ENCODE peak calls at places on chromosomes 12 and 14, in eight cellular contexts. O is GM23338; M is colonic mucosa; W is lung; E is CD8-positive, alpha-beta T cell; L is aorta; D is AG04450; Y is keratinocyte. H is an unnamed sample.
A peak's percentile ranks its signal among the peaks of the same experiment; 100 is the strongest.

GRCh38 chr12:114221976-114222630 is 183.8 kb downstream of the TBX5 start:
- DNase-seq in E (no peak), W (no peak), O (peak; percentile 55), D (no peak), M (no peak), L (no peak), Y (no peak), H (no peak)

GRCh38 chr14:38257500-38257899 is 1.6 kb upstream of the CLEC14A start:
- DNase-seq in M (no peak), L (no peak), Y (no peak), D (no peak), W (no peak), E (no peak), O (no peak), H (no peak)

GRCh38 chr14:31320216-31320615 is 100.1 kb downstream of the HEATR5A start:
- DNase-seq in L (peak; percentile 56), E (no peak), M (no peak), D (no peak), W (no peak), Y (no peak), O (no peak), H (no peak)

GRCh38 chr12:121240484-121241202 is 30.7 kb downstream of the P2RX4 start:
- DNase-seq in O (peak; percentile 66), E (peak; percentile 100), L (peak; percentile 91), M (peak; percentile 53), D (no peak), Y (no peak), W (peak; percentile 59), H (peak; percentile 85)

GRCh38 chr12:94674835-94675234 is 24.5 kb upstream of the TMCC3 start:
- DNase-seq in O (no peak), W (peak; percentile 37), Y (no peak), E (no peak), L (peak; percentile 78), D (no peak), M (no peak), H (no peak)

GRCh38 chr14:90660865-90661570 is 155.2 kb downstream of the TTC7B start:
- DNase-seq in Y (no peak), E (no peak), O (peak; percentile 50), W (peak; percentile 77), L (no peak), M (peak; percentile 89), D (no peak), H (peak; percentile 33)

GRCh38 chr14:93533437-93533836 is 102.7 kb downstream of the UNC79 start:
- DNase-seq in Y (peak; percentile 95), O (no peak), W (no peak), M (no peak), E (no peak), L (no peak), D (no peak), H (no peak)

GRCh38 chr12:84607170-84607569 is 305.4 kb downstream of the SLC6A15 start:
- DNase-seq in W (no peak), L (no peak), O (no peak), D (no peak), Y (no peak), E (no peak), M (no peak), H (no peak)

GRCh38 chr12:52059582-52060497 is 8.6 kb downstream of the NR4A1 start:
- DNase-seq in Y (no peak), O (no peak), M (no peak), L (no peak), E (no peak), W (no peak), D (no peak), H (no peak)

GRCh38 chr12:122072031-122072970 is 6.3 kb upstream of the MLXIP start:
- DNase-seq in D (no peak), L (peak; percentile 63), Y (no peak), W (no peak), E (no peak), O (no peak), M (peak; percentile 41), H (no peak)

GRCh38 chr12:90172524-90172923 is 463.9 kb upstream of the ATP2B1 start:
- DNase-seq in L (no peak), M (no peak), D (no peak), Y (no peak), E (no peak), O (no peak), W (no peak), H (no peak)

GRCh38 chr14:24838945-24839616 is 205.1 kb upstream of the GZMB start:
- DNase-seq in L (no peak), O (no peak), Y (no peak), E (no peak), M (peak; percentile 68), W (no peak), D (no peak), H (no peak)

GRCh38 chr12:92740421-92740820 is 37.6 kb downstream of the PLEKHG7 start:
- DNase-seq in E (no peak), D (no peak), O (no peak), Y (no peak), W (no peak), L (no peak), M (no peak), H (no peak)

GRCh38 chr12:28237423-28237822 is 47.2 kb downstream of the CCDC91 start:
- DNase-seq in M (no peak), O (peak; percentile 60), Y (no peak), D (no peak), E (no peak), W (no peak), L (no peak), H (no peak)

GRCh38 chr12:71160585-71160984 is 2.8 kb upstream of the TSPAN8 start:
- DNase-seq in M (no peak), Y (no peak), W (no peak), L (no peak), O (no peak), D (no peak), E (no peak), H (no peak)

GRCh38 chr12:115172521-115172920 is 488.5 kb upstream of the TBX3 start:
- DNase-seq in W (no peak), M (no peak), Y (no peak), L (no peak), E (no peak), D (peak; percentile 63), O (no peak), H (no peak)

GRCh38 chr12:11768233-11768965 is 118.9 kb downstream of the ETV6 start:
- DNase-seq in W (no peak), M (peak; percentile 58), O (no peak), D (no peak), L (no peak), E (no peak), Y (no peak), H (no peak)

GRCh38 chr14:36675581-36675980 is 13.9 kb downstream of the PAX9 start:
- DNase-seq in L (no peak), D (no peak), O (no peak), Y (no peak), M (no peak), E (no peak), W (no peak), H (no peak)

GRCh38 chr12:92640686-92641085 is 62.1 kb upstream of the PLEKHG7 start:
- DNase-seq in L (no peak), O (no peak), W (no peak), D (no peak), Y (no peak), E (no peak), M (no peak), H (no peak)

GRCh38 chr12:114846771-114847170 is 162.8 kb upstream of the TBX3 start:
- DNase-seq in O (no peak), M (no peak), E (no peak), Y (no peak), D (no peak), L (no peak), W (no peak), H (no peak)

GRCh38 chr12:133107121-133107520 is 23.0 kb downstream of the ZNF891 start:
- DNase-seq in O (no peak), M (no peak), Y (no peak), D (no peak), L (no peak), W (no peak), E (no peak), H (no peak)
- H3K4me3 ChIP-seq in O (no peak overlapping the region), M (no peak overlapping the region), Y (no peak overlapping the region), D (no peak overlapping the region), L (no peak overlapping the region), W (no peak overlapping the region), E (peak overlapping the region; percentile 31), H (no peak overlapping the region)

DNA sequence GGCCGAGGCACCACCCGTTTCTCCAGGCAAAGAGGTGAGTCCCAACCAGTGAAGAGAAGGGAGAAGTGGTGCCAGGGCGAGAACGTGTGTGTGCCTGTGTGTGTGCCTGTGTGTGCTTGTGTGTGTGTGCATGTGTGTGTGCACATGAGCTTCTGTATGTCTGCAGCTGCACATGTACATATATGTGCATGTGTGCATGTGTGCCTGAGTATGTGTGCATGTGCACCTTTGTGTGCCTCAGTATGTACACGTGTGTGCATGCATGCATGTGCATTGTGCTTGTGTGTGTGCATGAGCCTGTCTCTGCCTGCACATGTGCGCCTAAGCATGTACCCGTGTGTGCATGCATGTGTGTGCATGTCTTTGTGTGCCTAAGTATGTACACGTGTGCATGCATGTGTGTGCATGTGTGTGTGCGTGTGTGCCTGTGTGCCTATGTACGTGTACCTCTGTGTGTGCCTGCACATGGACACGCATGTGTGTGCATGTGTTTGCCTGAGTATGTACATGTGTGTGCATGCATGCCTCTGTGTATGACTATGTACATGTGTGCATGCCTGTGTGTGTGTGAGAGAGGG is 5.9 kb upstream of the GALNT9 start:
- DNase-seq in E (no peak), W (no peak), M (no peak), L (no peak), Y (no peak), D (no peak), O (no peak), H (no peak)
- H3K27me3 ChIP-seq in E (peaks cover 11% of the 10 kb centered on the region), W (no peaks in the 10 kb centered on the region), M (peaks cover 8% of the 10 kb centered on the region), L (no peaks in the 10 kb centered on the region), Y (no peaks in the 10 kb centered on the region), D (peaks cover 2% of the 10 kb centered on the region), O (peaks cover 9% of the 10 kb centered on the region), H (peaks cover 7% of the 10 kb centered on the region)

GRCh38 chr14:74134484-74134883 is 49.7 kb downstream of the LIN52 start:
- DNase-seq in W (no peak), L (no peak), D (no peak), E (no peak), O (no peak), M (no peak), Y (no peak), H (no peak)

GRCh38 chr14:74135386-74135785 is 50.6 kb downstream of the LIN52 start:
- DNase-seq in W (no peak), D (no peak), Y (no peak), O (no peak), L (no peak), M (no peak), E (no peak), H (no peak)

GRCh38 chr14:74133833-74134481 is 49.2 kb downstream of the LIN52 start:
- DNase-seq in D (no peak), E (no peak), L (no peak), O (peak; percentile 7), Y (no peak), M (peak; percentile 24), W (no peak), H (no peak)
- H3K4me3 ChIP-seq in D (no peak overlapping the region), E (no peak overlapping the region), L (no peak overlapping the region), O (no peak overlapping the region), Y (no peak overlapping the region), M (no peak overlapping the region), W (no peak overlapping the region), H (no peak overlapping the region)

DNA sequence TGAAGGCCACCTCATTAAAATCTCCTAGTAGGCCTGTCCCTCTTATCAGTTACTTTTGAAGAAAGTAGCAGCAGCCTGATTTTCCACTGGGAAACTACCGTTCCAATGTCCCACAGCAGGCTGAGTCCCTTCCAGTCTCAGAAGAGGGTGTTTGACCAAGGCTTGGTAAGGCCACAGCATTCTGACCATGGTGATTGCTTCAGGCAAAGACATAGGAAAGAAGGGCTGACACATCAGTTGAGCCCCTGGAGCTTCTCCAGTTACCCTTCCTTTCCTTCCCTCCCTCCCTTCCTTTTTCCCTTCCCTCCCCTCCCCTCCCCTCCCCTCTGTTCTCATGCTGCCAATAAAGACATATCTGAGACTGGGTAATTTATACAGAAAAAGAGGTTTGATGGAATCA is 234.3 kb upstream of the NOS1 start:
- DNase-seq in W (no peak), O (no peak), Y (no peak), L (no peak), D (no peak), E (no peak), M (no peak), H (no peak)
- H3K27me3 ChIP-seq in W (no peaks in the 10 kb centered on the region), O (no peaks in the 10 kb centered on the region), Y (no peaks in the 10 kb centered on the region), L (no peaks in the 10 kb centered on the region), D (no peaks in the 10 kb centered on the region), E (no peaks in the 10 kb centered on the region), M (no peaks in the 10 kb centered on the region), H (no peaks in the 10 kb centered on the region)